ENCODE peak calls at places on chromosomes 13 and 19, in eight cellular contexts. U is cardiac fibroblast, F is choroid plexus epithelial cell, I is Peyer's patch, G is neural progenitor cell, T is cardiac muscle cell, D is A549, A is WTC11. E is an unnamed sample.

GRCh38 chr13:100980171-100980570 is 305.6 kb upstream of the TMTC4 start:
- DNase-seq in U (peak), F (peak), I (no peak), G (no peak), T (no peak), D (no peak), A (no peak), E (no peak)

GRCh38 chr19:33100894-33101644 is 20.1 kb downstream of the GPATCH1 start:
- DNase-seq in U (no peak), F (no peak), I (no peak), G (no peak), T (no peak), D (peak), A (no peak), E (no peak)

GRCh38 chr19:32176591-32176990 is 168.8 kb upstream of the ZNF507 start:
- DNase-seq in U (no peak), F (no peak), I (no peak), G (no peak), T (no peak), D (no peak), A (no peak), E (no peak)

GRCh38 chr13:77749481-77749880 is 52.0 kb downstream of the SLAIN1 start:
- DNase-seq in U (peak), F (no peak), I (no peak), G (peak), T (no peak), D (no peak), A (no peak), E (no peak)

GRCh38 chr13:60351326-60351725 is 45.7 kb upstream of the TDRD3 start:
- DNase-seq in U (peak), F (peak), I (no peak), G (no peak), T (peak), D (no peak), A (no peak), E (peak)

GRCh38 chr13:31204592-31204991 is 4.8 kb downstream of the B3GLCT start:
- DNase-seq in U (peak), F (peak), I (no peak), G (no peak), T (peak), D (peak), A (no peak), E (peak)

GRCh38 chr13:109330941-109331340 is 455.4 kb downstream of the IRS2 start:
- DNase-seq in U (peak), F (peak), I (no peak), G (no peak), T (no peak), D (no peak), A (no peak), E (no peak)

GRCh38 chr19:46834121-46834520 is 16.5 kb downstream of the AP2S1 start:
- DNase-seq in U (no peak), F (no peak), I (no peak), G (no peak), T (no peak), D (no peak), A (no peak), E (no peak)

GRCh38 chr13:24068472-24068871 is 92.0 kb upstream of the SPATA13 start:
- DNase-seq in U (no peak), F (no peak), I (no peak), G (no peak), T (no peak), D (no peak), A (no peak), E (no peak)

GRCh38 chr19:5913739-5914357 is at the start of gene CAPS:
- DNase-seq in U (peak), F (peak), I (no peak), G (no peak), T (peak), D (peak), A (no peak), E (peak)

GRCh38 chr13:102845630-102846260 is at the start of gene ERCC5:
- DNase-seq in U (peak), F (peak), I (peak), G (peak), T (peak), D (peak), A (peak), E (peak)
- TF ChIP-seq CTCF in U (no peak), F (no peak), I (no peak), G (no peak), T (no peak), D (no peak), A (no peak), E (no peak)

GRCh38 chr19:860481-861098 is 1.1 kb downstream of the CFD start:
- DNase-seq in U (peak), F (peak), I (peak), G (peak), T (peak), D (peak), A (peak), E (peak)

GRCh38 chr19:862529-863304 is 3.3 kb downstream of the CFD start:
- DNase-seq in U (peak), F (peak), I (peak), G (peak), T (peak), D (peak), A (peak), E (peak)

GRCh38 chr19:861099-861755 is 1.8 kb downstream of the CFD start:
- DNase-seq in U (no peak), F (no peak), I (no peak), G (no peak), T (no peak), D (no peak), A (no peak), E (no peak)

GRCh38 chr19:863305-863620 is 3.8 kb downstream of the CFD start:
- DNase-seq in U (no peak), F (no peak), I (no peak), G (no peak), T (no peak), D (no peak), A (no peak), E (no peak)

DNA sequence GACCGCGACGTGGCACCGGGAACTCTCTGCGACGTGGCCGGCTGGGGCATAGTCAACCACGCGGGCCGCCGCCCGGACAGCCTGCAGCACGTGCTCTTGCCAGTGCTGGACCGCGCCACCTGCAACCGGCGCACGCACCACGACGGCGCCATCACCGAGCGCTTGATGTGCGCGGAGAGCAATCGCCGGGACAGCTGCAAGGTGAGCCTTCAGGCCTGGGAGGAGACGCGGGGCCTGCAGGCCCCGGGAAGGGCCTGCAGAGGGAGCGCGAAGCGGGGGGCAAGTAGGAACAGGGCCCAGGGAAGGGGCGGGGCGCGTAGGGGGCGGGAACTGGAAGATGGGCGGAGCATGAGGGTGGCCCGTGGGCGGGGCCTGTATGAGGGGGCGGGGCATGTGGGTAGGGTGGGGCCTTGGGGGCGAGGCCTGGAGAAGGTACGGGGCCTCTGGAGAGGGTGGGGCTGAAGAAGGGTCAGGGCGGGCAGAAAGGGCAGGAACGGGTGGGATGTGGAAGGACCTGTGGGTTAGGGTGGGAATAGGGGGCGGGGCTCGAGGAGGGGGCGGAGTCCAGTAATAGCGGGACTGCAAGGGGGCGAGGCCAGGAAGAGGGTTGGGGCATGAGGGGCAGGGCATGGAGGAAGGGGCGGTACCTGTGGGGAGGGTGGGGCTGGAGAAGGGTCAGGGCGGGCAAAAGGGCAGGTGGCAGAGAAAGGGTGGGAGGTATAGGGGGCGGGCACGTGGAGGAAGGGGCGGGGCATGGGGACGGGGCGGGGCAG is 2.5 kb downstream of the CFD start:
- DNase-seq in U (peak), F (peak), I (peak), G (peak), T (no peak), D (peak), A (peak), E (peak)
- TF ChIP-seq CTCF in U (no peak), F (no peak), I (no peak), G (peak), T (no peak), D (no peak), A (no peak), E (no peak)

GRCh38 chr19:30036154-30037129 is 94.4 kb downstream of the URI1 start:
- DNase-seq in U (peak), F (peak), I (no peak), G (no peak), T (no peak), D (no peak), A (no peak), E (no peak)
- TF ChIP-seq CTCF in U (no peak), F (no peak), I (no peak), G (no peak), T (no peak), D (no peak), A (no peak), E (no peak)

DNA sequence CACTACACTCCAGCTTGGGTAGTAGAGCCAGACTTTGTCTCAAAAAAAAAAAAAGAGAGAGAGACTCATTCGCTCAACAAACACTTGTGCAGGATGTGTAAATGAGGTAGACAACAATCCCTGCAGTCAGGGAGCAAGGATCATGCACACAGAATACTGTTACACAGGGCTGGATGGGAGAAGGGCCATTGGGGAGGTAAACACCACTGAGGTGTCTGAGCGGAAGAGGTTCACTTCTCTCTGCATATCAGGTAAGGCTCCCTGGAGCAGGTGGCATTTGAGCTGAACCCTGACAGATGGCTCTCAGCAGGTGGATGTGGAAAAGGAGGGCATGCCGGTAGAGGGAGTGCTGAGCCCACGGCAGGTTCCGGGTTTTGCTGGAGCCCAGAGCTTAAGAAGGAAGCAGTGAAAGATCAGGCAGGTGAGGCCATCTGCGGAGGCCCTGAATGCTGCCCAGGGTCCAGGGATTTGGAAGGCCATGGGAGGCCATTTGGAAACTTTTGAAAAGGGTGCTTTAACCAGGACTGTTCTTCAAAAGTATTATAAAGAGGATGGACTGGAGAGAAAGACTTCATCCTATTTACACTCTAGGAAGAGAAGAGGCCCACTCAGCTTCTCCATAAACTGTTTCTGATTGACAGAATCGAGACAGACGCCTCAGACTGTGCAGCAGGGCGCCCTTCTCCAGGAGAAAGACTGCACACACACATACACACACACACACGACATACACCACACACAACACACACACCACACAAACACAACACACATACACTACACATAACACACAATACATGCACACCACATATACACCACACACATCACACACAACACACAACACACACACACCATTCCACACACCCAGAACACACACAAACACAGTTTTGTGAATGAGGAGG is 199.4 kb downstream of the USP12 start:
- DNase-seq in U (peak), F (peak), I (peak), G (peak), T (peak), D (peak), A (peak), E (peak)
- TF ChIP-seq CTCF in U (peak), F (peak), I (peak), G (peak), T (peak), D (peak), A (peak), E (peak)

DNA sequence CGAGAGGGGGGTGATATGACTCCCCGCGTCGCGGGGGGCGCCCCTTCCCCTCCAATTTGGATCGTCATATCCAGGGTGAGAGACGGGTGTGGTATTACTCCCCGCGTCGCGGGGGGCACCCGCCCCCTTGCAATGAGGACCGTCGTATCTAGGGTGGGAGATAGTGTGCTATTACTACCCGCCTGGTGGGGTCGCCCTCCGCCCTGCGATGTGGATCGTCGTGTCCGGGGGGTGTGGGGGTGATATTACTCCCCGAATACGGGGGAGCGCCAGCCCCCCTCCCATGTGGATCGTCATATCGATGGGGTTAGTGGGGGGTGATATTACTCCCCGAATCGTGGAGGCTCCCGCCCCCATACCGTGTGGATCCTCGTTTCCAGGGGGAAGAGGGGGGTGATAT is 29.2 kb upstream of the RGCC start:
- DNase-seq in U (no peak), F (no peak), I (no peak), G (peak), T (peak), D (no peak), A (peak), E (no peak)
- TF ChIP-seq CTCF in U (peak), F (peak), I (no peak), G (peak), T (peak), D (peak), A (peak), E (no peak)

DNA sequence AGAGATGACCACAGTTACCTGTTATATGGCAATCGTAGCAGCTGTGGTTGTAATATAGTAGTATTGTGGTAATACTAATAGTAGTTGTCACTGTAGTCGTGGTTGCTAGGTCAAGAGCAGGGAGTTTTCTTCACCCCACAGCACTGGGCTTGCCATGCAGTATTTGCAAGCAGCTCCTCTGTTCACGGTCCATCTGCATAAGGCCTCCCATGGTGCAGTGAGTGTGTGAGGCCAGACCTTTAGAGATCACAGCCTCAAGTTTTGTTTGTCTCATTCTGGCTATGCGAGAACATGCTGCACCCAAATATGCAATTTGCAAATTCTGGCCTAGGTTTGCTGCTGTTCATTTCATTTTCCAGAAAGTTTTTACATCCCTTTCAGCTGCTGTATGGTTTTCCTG is 204.8 kb downstream of the TSHZ3 start:
- DNase-seq in U (no peak), F (peak), I (no peak), G (no peak), T (no peak), D (no peak), A (no peak), E (no peak)
- TF ChIP-seq CTCF in U (no peak), F (no peak), I (no peak), G (no peak), T (no peak), D (no peak), A (no peak), E (no peak)

GRCh38 chr19:3149526-3150505 is 14.0 kb downstream of the GNA15 start:
- DNase-seq in U (no peak), F (no peak), I (no peak), G (peak), T (no peak), D (no peak), A (no peak), E (no peak)

GRCh38 chr19:3148503-3148902 is 12.7 kb downstream of the GNA15 start:
- DNase-seq in U (no peak), F (no peak), I (no peak), G (no peak), T (no peak), D (no peak), A (no peak), E (no peak)

GRCh38 chr19:3145909-3146676 is 10.3 kb downstream of the GNA15 start:
- DNase-seq in U (no peak), F (no peak), I (no peak), G (peak), T (no peak), D (no peak), A (no peak), E (no peak)

GRCh38 chr19:3149089-3149488 is 13.3 kb downstream of the GNA15 start:
- DNase-seq in U (no peak), F (no peak), I (no peak), G (no peak), T (no peak), D (no peak), A (no peak), E (no peak)

DNA sequence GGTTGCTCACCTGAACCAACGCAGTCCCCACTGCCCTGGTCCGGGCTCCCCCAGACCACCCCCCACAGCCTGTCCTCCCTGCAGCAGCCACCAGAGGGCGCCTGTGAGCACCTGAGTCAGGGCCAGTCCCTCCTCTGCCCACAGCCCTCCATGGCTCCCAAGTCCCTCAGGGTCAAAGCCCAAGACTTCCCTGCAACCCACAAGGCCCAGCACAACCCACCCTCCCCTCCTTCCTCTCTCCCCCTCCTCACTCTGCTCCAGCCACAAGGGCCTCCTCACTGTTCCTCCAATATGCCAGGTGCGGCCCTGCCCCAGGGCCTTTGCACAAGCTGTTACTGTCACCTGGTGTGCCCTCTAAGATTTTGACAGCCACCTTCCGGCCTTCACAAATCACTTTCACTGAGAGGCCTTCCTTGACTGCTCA is 10.9 kb downstream of the GNA15 start:
- DNase-seq in U (no peak), F (no peak), I (peak), G (peak), T (no peak), D (no peak), A (peak), E (peak)
- TF ChIP-seq CTCF in U (peak), F (peak), I (peak), G (peak), T (peak), D (peak), A (peak), E (peak)

GRCh38 chr19:18284710-18285430 is 3.4 kb upstream of the JUND start:
- DNase-seq in U (no peak), F (no peak), I (no peak), G (no peak), T (no peak), D (no peak), A (no peak), E (no peak)

GRCh38 chr19:18281082-18282020 is at the start of gene JUND:
- DNase-seq in U (peak), F (peak), I (peak), G (peak), T (peak), D (peak), A (peak), E (peak)

GRCh38 chr19:18283338-18283737 is 1.9 kb upstream of the JUND start:
- DNase-seq in U (no peak), F (no peak), I (no peak), G (no peak), T (no peak), D (no peak), A (no peak), E (no peak)

GRCh38 chr19:18282021-18282787 is 782 bp upstream of the JUND start:
- DNase-seq in U (no peak), F (no peak), I (no peak), G (peak), T (no peak), D (no peak), A (no peak), E (no peak)

GRCh38 chr19:18282788-18283141 is 1.3 kb upstream of the JUND start:
- DNase-seq in U (no peak), F (no peak), I (no peak), G (no peak), T (no peak), D (peak), A (no peak), E (no peak)
- TF ChIP-seq CTCF in U (no peak), F (no peak), I (no peak), G (no peak), T (no peak), D (no peak), A (no peak), E (no peak)

E was measured in MCF 10A.